ENCODE peak calls at places on chromosomes 2 and 18, in nine cellular contexts. E, N, S, J, C, O, Q, U and Z are unnamed samples.

GRCh38 chr2:15363142-15363541 is 198.0 kb downstream of the NBAS start:
- DNase-seq in N (no peak), U (peak), S (no peak), O (peak), C (no peak), E (no peak), J (no peak), Q (no peak), Z (peak)

GRCh38 chr2:241907171-241907570 is 37.6 kb downstream of the RTP5 start:
- DNase-seq in O (no peak), J (no peak), S (no peak), C (no peak), U (no peak), E (no peak), Q (no peak), N (no peak), Z (no peak)

GRCh38 chr2:199457147-199458016 is at the start of gene SATB2:
- DNase-seq in N (no peak), S (peak), C (peak), U (no peak), J (no peak), O (peak), Q (no peak), E (peak), Z (peak)

GRCh38 chr2:137237055-137237454 is 471.7 kb downstream of the THSD7B start:
- DNase-seq in O (peak), J (no peak), Q (no peak), U (no peak), E (no peak), C (no peak), N (no peak), S (no peak), Z (peak)

GRCh38 chr2:127700527-127701192 is 637 bp upstream of the SFT2D3 start:
- DNase-seq in N (peak), S (peak), O (no peak), Q (peak), U (no peak), E (no peak), J (no peak), C (peak), Z (no peak)

GRCh38 chr2:239639366-239640185 is 238.8 kb upstream of the HDAC4 start:
- DNase-seq in C (no peak), J (no peak), N (no peak), U (no peak), S (no peak), E (no peak), O (no peak), Q (no peak), Z (no peak)

GRCh38 chr2:142865924-142866323 is 11.5 kb upstream of the KYNU start:
- DNase-seq in Q (no peak), S (no peak), J (no peak), U (no peak), N (no peak), O (peak), C (no peak), E (no peak), Z (peak)

GRCh38 chr2:210553371-210553770 is 3.0 kb upstream of the CPS1 start:
- DNase-seq in Q (no peak), J (no peak), N (no peak), O (no peak), U (no peak), S (peak), C (peak), E (no peak), Z (peak)

GRCh38 chr2:21234721-21235120 is 111.0 kb downstream of the TDRD15 start:
- DNase-seq in O (no peak), U (no peak), E (no peak), S (no peak), J (no peak), N (no peak), Q (no peak), C (no peak), Z (no peak)

GRCh38 chr2:239250216-239251071 is 150.4 kb downstream of the HDAC4 start:
- DNase-seq in N (no peak), E (no peak), S (no peak), Q (no peak), C (no peak), J (no peak), U (no peak), O (no peak), Z (no peak)

GRCh38 chr2:8086342-8086741 is 595.5 kb upstream of the ID2 start:
- DNase-seq in U (no peak), Q (no peak), N (no peak), E (no peak), J (no peak), S (no peak), C (no peak), O (peak), Z (no peak)

GRCh38 chr18:31206787-31207381 is 44.2 kb upstream of the DSC1 start:
- DNase-seq in E (peak), J (no peak), Q (peak), N (peak), C (peak), S (peak), O (no peak), U (no peak), Z (no peak)

GRCh38 chr18:31049189-31049588 is 6.6 kb upstream of the DSC3 start:
- DNase-seq in J (no peak), E (no peak), Q (no peak), S (no peak), U (no peak), C (peak), N (no peak), O (no peak), Z (no peak)

GRCh38 chr2:47631840-47632398 is 151.0 kb upstream of the MSH6 start:
- DNase-seq in J (no peak), U (no peak), N (no peak), S (no peak), E (no peak), C (peak), Q (no peak), O (peak), Z (peak)

GRCh38 chr18:11468120-11468519 is 141.3 kb upstream of the SLC35G4 start:
- DNase-seq in Q (no peak), C (no peak), J (no peak), U (no peak), E (no peak), N (no peak), S (no peak), O (no peak), Z (no peak)

GRCh38 chr2:39724828-39725144 is 54.3 kb downstream of the THUMPD2 start:
- DNase-seq in J (no peak), U (no peak), Q (no peak), O (no peak), E (no peak), N (no peak), S (no peak), C (no peak), Z (no peak)

GRCh38 chr2:232367016-232367415 is 11.5 kb upstream of the ALPP start:
- DNase-seq in E (no peak), O (no peak), N (no peak), J (no peak), Q (no peak), S (no peak), U (no peak), C (no peak), Z (no peak)

GRCh38 chr18:59996370-59996966 is 96.7 kb downstream of the PMAIP1 start:
- DNase-seq in U (peak), S (peak), O (peak), C (peak), E (peak), Q (no peak), N (no peak), J (no peak), Z (peak)

GRCh38 chr2:199228887-199229819 is 228.6 kb downstream of the SATB2 start:
- DNase-seq in J (no peak), U (peak), N (no peak), Q (no peak), C (no peak), S (no peak), E (no peak), O (peak), Z (peak)

GRCh38 chr18:22567794-22568193 is 150.1 kb upstream of the CTAGE1 start:
- DNase-seq in S (no peak), C (no peak), N (no peak), O (no peak), J (no peak), E (no peak), U (no peak), Q (no peak), Z (no peak)

GRCh38 chr2:195984951-195985726 is 83.5 kb downstream of the DNAH7 start:
- DNase-seq in N (no peak), E (no peak), C (no peak), J (no peak), O (peak), Q (no peak), S (no peak), U (no peak), Z (no peak)

GRCh38 chr2:188984680-188985079 is 10.5 kb downstream of the COL3A1 start:
- DNase-seq in Q (no peak), U (peak), O (peak), J (no peak), E (no peak), S (no peak), C (peak), N (no peak), Z (peak)

GRCh38 chr2:16438571-16439294 is 226.9 kb downstream of the CYRIA start:
- DNase-seq in N (no peak), U (no peak), Q (no peak), C (no peak), S (no peak), E (no peak), J (no peak), O (no peak), Z (no peak)

GRCh38 chr2:20401495-20401855 is 45.4 kb upstream of the RHOB start:
- DNase-seq in N (no peak), Q (peak), C (no peak), U (no peak), J (no peak), S (no peak), O (no peak), E (no peak), Z (no peak)

GRCh38 chr2:204645018-204645775 is 99.9 kb downstream of the PARD3B start:
- DNase-seq in S (no peak), O (peak), J (no peak), Q (no peak), N (no peak), E (no peak), U (no peak), C (no peak), Z (peak)

GRCh38 chr2:1923557-1923956 is 179.2 kb upstream of the PXDN start:
- DNase-seq in N (no peak), C (no peak), Q (peak), E (no peak), O (no peak), S (no peak), J (no peak), U (no peak), Z (no peak)

GRCh38 chr2:17543131-17543660 is 2.7 kb downstream of the VSNL1 start:
- DNase-seq in Q (no peak), J (no peak), N (no peak), E (no peak), C (no peak), S (no peak), U (no peak), O (no peak), Z (no peak)

GRCh38 chr2:240888130-240888889 is 7.6 kb downstream of the MAB21L4 start:
- DNase-seq in S (no peak), U (no peak), O (no peak), E (no peak), N (no peak), C (no peak), J (no peak), Q (no peak), Z (no peak)

GRCh38 chr2:16117791-16118610 is 177.7 kb downstream of the MYCN start:
- DNase-seq in N (no peak), S (no peak), Q (no peak), E (no peak), C (no peak), U (no peak), J (no peak), O (no peak), Z (no peak)

GRCh38 chr2:6958616-6959235 is 41.5 kb downstream of the RNF144A start:
- DNase-seq in C (no peak), N (no peak), O (no peak), Q (no peak), E (no peak), S (no peak), J (no peak), U (no peak), Z (no peak)

GRCh38 chr18:34867520-34867919 is 157.4 kb downstream of the DTNA start:
- DNase-seq in O (peak), U (no peak), C (peak), J (no peak), Q (no peak), S (peak), N (peak), E (peak), Z (peak)

DNA sequence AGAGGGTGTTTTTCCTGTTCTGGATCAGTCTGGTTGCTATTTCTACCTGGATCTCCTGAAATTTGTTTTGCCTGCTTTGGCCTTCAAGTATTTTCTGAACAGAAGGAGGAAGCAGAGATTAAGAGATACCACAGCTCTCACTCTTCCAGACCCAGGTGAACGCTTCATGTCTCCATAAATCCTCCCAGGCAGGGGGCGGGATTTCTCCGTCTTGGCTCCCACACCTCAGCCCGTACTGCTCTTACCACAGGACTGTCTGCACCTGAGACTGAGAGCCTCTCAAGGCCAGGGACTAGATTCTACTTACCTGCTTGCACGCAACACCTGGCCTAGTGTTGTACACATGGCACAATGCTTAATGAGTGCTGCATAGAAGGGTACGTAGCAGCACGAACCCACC is 59.9 kb upstream of the LRPPRC start:
- DNase-seq in J (no peak), U (no peak), Q (no peak), C (no peak), N (no peak), S (no peak), O (no peak), E (no peak), Z (no peak)
- TF ChIP-seq CTCF in J (no peak), U (no peak), Q (no peak), C (no peak), N (no peak), S (no peak), O (no peak), E (no peak), Z (no peak)

GRCh38 chr2:26913599-26914285 is 56.7 kb upstream of the MAPRE3 start:
- DNase-seq in S (no peak), C (peak), U (no peak), N (no peak), E (no peak), O (peak), Q (no peak), J (no peak), Z (no peak)
- H3K4me3 ChIP-seq in S (no peak), C (no peak), U (no peak), N (no peak), E (no peak), O (no peak), Q (no peak), J (no peak), Z (no peak)

GRCh38 chr18:46715062-46715461 is 41.8 kb downstream of the ST8SIA5 start:
- DNase-seq in J (no peak), O (no peak), C (no peak), S (no peak), U (no peak), E (no peak), N (no peak), Q (no peak), Z (no peak)
- TF ChIP-seq CTCF in J (no peak), O (no peak), C (no peak), S (no peak), U (no peak), E (no peak), N (no peak), Q (no peak), Z (no peak)

GRCh38 chr18:21315741-21316187 is 73.7 kb downstream of the GREB1L start:
- DNase-seq in C (peak), O (no peak), S (no peak), U (no peak), J (no peak), E (no peak), Q (no peak), N (no peak), Z (no peak)
- H3K4me3 ChIP-seq in C (no peak), O (no peak), S (no peak), U (no peak), J (no peak), E (no peak), Q (no peak), N (no peak), Z (no peak)